ENCODE peak calls at places on chromosomes 16 and 17, in eight cellular contexts. V is hepatocyte, A is fibroblast of the aortic adventitia, D is GM23338, Z is astrocyte of the spinal cord, B is fibroblast of mammary gland, F is MM.1S, T is adrenal gland. L is an unnamed sample.

GRCh38 chr16:27285676-27286196 is 17.2 kb upstream of the NSMCE1 start:
- DNase-seq in A (peak; percentile 61), V (no peak), B (no peak), Z (no peak), F (no peak), T (no peak), D (no peak), L (no peak)

GRCh38 chr17:32523017-32523680 is 36.4 kb downstream of the CDK5R1 start:
- DNase-seq in D (peak; percentile 51), F (peak; percentile 89), B (no peak), T (no peak), A (no peak), Z (no peak), V (no peak), L (no peak)

GRCh38 chr17:67475161-67475887 is 98.2 kb downstream of the PITPNC1 start:
- DNase-seq in B (peak; percentile 80), T (peak; percentile 88), D (peak; percentile 89), Z (peak; percentile 81), V (peak; percentile 71), F (peak; percentile 24), A (peak; percentile 79), L (peak; percentile 56)

GRCh38 chr17:40122944-40123810 is 1.4 kb downstream of the MSL1 start:
- DNase-seq in A (peak; percentile 55), D (peak; percentile 86), T (peak; percentile 68), F (peak; percentile 54), B (no peak), Z (peak; percentile 46), V (peak; percentile 72), L (no peak)

GRCh38 chr16:27762441-27762840 is 212.5 kb downstream of the KATNIP start:
- DNase-seq in B (no peak), Z (peak; percentile 77), D (no peak), V (no peak), T (no peak), A (peak; percentile 49), F (no peak), L (no peak)

GRCh38 chr17:82110298-82110697 is 12.3 kb upstream of the FASN start:
- DNase-seq in A (no peak), T (no peak), V (peak; percentile 48), Z (no peak), D (no peak), F (no peak), B (no peak), L (no peak)

GRCh38 chr17:73643012-73643845 is 1.0 kb downstream of the SDK2 start:
- DNase-seq in A (no peak), Z (no peak), F (no peak), D (peak; percentile 61), V (peak; percentile 46), T (no peak), B (no peak), L (no peak)

GRCh38 chr16:84088695-84089395 is 27.9 kb downstream of the MBTPS1 start:
- DNase-seq in V (no peak), A (no peak), T (no peak), B (no peak), D (no peak), F (peak; percentile 85), Z (no peak), L (no peak)

GRCh38 chr16:27049117-27049516 is 17.6 kb upstream of the C16orf82 start:
- DNase-seq in B (no peak), F (no peak), V (no peak), T (no peak), Z (no peak), D (no peak), A (no peak), L (no peak)

GRCh38 chr16:10965440-10966039 is 21.2 kb downstream of the CLEC16A start:
- DNase-seq in F (peak; percentile 95), D (no peak), A (no peak), Z (no peak), B (no peak), V (no peak), T (no peak), L (no peak)

GRCh38 chr16:57540387-57540786 is 2.1 kb upstream of the ADGRG5 start:
- DNase-seq in T (peak; percentile 15), D (no peak), F (no peak), V (no peak), B (no peak), Z (no peak), A (no peak), L (no peak)

GRCh38 chr16:87076950-87077749 is 240.0 kb downstream of the C16orf95 start:
- DNase-seq in D (peak; percentile 90), Z (peak; percentile 46), A (peak; percentile 28), B (peak; percentile 68), T (peak; percentile 69), V (peak; percentile 65), F (peak; percentile 9), L (no peak)

GRCh38 chr16:66131156-66131807 is 235.2 kb upstream of the CDH5 start:
- DNase-seq in T (no peak), F (no peak), A (peak; percentile 25), B (peak; percentile 79), D (no peak), Z (peak; percentile 55), V (no peak), L (no peak)

GRCh38 chr17:43611230-43611969 is 50.3 kb downstream of the MEOX1 start:
- DNase-seq in A (no peak), D (no peak), Z (no peak), B (no peak), V (no peak), F (no peak), T (no peak), L (no peak)

GRCh38 chr16:72979974-72980373 is 68.0 kb downstream of the ZFHX3 start:
- DNase-seq in V (no peak), F (no peak), B (no peak), A (no peak), D (no peak), Z (no peak), T (no peak), L (no peak)

GRCh38 chr17:81429353-81429774 is 34.1 kb downstream of the BAHCC1 start:
- DNase-seq in Z (peak; percentile 70), B (peak; percentile 61), T (peak; percentile 89), A (peak; percentile 72), F (no peak), D (no peak), V (peak; percentile 81), L (peak; percentile 47)

DNA sequence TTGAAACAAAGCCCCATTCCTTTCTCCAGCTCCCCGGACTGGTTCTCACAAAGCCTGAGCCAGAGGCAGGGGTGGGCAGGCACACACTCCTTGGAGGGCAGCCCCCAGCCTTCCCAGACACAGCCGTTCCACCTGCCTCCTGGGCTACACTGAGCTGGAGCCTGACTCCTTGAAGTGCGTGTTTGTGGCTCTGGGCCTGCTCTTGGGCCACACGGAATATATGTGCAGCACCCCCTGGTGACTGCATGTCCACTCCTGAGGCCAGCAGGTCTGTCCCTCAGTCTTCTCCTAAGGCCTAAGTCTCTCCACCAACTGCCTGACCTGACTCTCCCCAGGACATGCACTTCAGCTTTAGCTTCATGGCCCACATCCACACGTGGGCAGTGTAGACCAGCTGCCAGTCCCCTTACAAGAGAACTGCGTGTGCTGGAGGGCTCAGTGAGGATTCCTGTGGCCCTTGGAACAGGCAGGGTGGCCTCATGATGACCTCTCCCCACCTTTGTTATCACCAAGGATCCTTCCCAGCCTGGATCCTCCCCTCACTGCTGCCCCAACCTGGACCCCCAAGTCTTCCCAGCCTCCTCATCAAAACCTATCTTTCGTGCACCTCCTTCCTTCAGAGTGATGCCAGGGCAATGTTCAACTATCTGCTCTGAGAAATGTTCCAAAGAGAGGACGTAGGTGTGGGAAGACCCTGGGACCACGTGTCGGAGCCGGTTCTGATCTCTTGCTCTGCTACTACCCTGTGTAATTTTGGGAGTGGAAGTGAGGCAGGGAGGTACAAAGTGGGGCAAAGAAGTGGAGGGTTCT is 12.4 kb upstream of the SLC6A2 start:
- DNase-seq in B (peak; percentile 10), D (no peak), Z (no peak), T (no peak), V (no peak), F (no peak), A (peak; percentile 27), L (no peak)
- TF ChIP-seq CTCF in B (no peak), D (peak; percentile 41), Z (peak; percentile 19), T (no peak), V (no peak), F (no peak), A (peak; percentile 15), L (peak; percentile 2)

GRCh38 chr17:58624751-58625150 is 67.1 kb downstream of the TEX14 start:
- DNase-seq in A (no peak), D (no peak), F (peak; percentile 51), B (no peak), Z (no peak), T (no peak), V (no peak), L (no peak)
- TF ChIP-seq CTCF in A (no peak), D (no peak), F (no peak), B (no peak), Z (no peak), T (no peak), V (no peak), L (no peak)

DNA sequence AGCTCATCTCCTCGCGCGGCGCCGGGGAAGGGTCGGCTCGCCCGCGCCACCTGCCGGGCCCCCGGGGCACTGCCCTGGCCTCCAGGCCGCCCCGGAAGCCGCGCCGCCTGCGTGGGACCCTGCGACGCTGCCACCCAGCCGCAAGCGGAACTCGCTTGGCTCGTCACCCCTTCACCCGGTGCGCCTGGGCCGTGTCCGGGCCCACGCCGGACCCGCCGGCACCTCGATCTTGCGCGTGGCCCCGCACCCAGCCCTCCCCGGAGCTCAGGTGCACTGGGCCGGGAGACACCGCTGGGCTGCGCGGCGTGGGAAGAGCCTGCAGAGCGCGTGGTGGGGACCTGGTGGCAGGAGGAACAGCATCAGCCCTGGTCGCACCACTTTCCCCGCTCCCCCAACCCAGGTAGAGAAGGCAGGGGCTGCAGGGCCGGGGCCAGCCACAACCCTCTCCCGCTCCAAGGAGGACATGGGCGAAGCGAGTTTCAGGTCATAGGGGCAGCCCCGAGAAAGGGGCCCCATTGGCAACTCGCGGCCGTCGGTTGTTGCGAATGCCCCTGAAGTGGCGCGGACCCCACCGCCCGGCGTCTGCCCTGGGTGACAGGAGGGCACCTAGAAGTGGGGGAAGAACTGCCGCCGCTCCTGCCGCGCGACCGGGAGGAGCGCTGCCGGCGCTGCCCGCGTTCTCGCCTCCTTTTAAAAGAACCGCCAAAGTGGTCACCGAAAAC is 363 bp upstream of the MIF4GD start:
- DNase-seq in F (peak; percentile 87), B (no peak), A (peak; percentile 43), Z (peak; percentile 49), D (peak; percentile 84), T (peak; percentile 76), V (peak; percentile 53), L (no peak)
- TF ChIP-seq CTCF in F (peak; percentile 37), B (no peak), A (peak; percentile 47), Z (peak; percentile 43), D (peak; percentile 68), T (peak; percentile 41), V (peak; percentile 49), L (peak; percentile 36)

GRCh38 chr16:77760800-77761199 is 27.6 kb upstream of the VAT1L start:
- DNase-seq in A (no peak), V (no peak), Z (no peak), D (no peak), T (no peak), B (no peak), F (no peak), L (no peak)

GRCh38 chr16:77758046-77758445 is 30.3 kb upstream of the VAT1L start:
- DNase-seq in V (no peak), A (no peak), T (no peak), Z (no peak), D (no peak), F (no peak), B (no peak), L (no peak)

GRCh38 chr16:77761204-77761603 is 27.2 kb upstream of the VAT1L start:
- DNase-seq in V (no peak), B (no peak), A (no peak), F (no peak), Z (no peak), T (no peak), D (no peak), L (no peak)

GRCh38 chr16:77758508-77758907 is 29.9 kb upstream of the VAT1L start:
- DNase-seq in A (no peak), F (no peak), Z (no peak), V (no peak), D (no peak), T (no peak), B (no peak), L (no peak)

GRCh38 chr16:77759821-77760220 is 28.5 kb upstream of the VAT1L start:
- DNase-seq in F (no peak), Z (no peak), A (peak; percentile 30), V (no peak), D (no peak), T (no peak), B (peak; percentile 10), L (no peak)
- TF ChIP-seq CTCF in F (no peak), Z (no peak), A (no peak), V (no peak), D (no peak), T (no peak), B (no peak), L (no peak)